ENCODE peak calls at places on chromosome 6, in eight cellular contexts. One of them, this sample, is unnamed.

GRCh38 chr6:169960003-169960344 is 208.6 kb downstream of the ERMARD start:
- DNase-seq in naive thymus-derived CD4-positive, alpha-beta T cell: no peak
- DNase-seq in IMR-90: no peak
- DNase-seq in CD4-positive, alpha-beta memory T cell: no peak
- DNase-seq in upper lobe of right lung: no peak
- DNase-seq in left lung: no peak
- DNase-seq in transverse colon: no peak
- DNase-seq in psoas muscle: no peak
- DNase-seq in this sample: no peak

GRCh38 chr6:88422831-88423230 is 256.7 kb upstream of the CNR1 start:
- DNase-seq in naive thymus-derived CD4-positive, alpha-beta T cell: no peak
- DNase-seq in IMR-90: no peak
- DNase-seq in CD4-positive, alpha-beta memory T cell: no peak
- DNase-seq in upper lobe of right lung: no peak
- DNase-seq in left lung: no peak
- DNase-seq in transverse colon: no peak
- DNase-seq in psoas muscle: no peak
- DNase-seq in this sample: no peak

GRCh38 chr6:48098923-48099322 is 12.1 kb downstream of the PTCHD4 start:
- DNase-seq in naive thymus-derived CD4-positive, alpha-beta T cell: no peak
- DNase-seq in IMR-90: no peak
- DNase-seq in CD4-positive, alpha-beta memory T cell: no peak
- DNase-seq in upper lobe of right lung: no peak
- DNase-seq in left lung: peak
- DNase-seq in transverse colon: no peak
- DNase-seq in psoas muscle: no peak
- DNase-seq in this sample: no peak

GRCh38 chr6:43226192-43226851 is 3.0 kb downstream of the DNPH1 start:
- DNase-seq in naive thymus-derived CD4-positive, alpha-beta T cell: no peak
- DNase-seq in IMR-90: no peak
- DNase-seq in CD4-positive, alpha-beta memory T cell: no peak
- DNase-seq in upper lobe of right lung: peak
- DNase-seq in left lung: no peak
- DNase-seq in transverse colon: no peak
- DNase-seq in psoas muscle: no peak
- DNase-seq in this sample: no peak

GRCh38 chr6:147738089-147738488 is 229.6 kb downstream of the SAMD5 start:
- DNase-seq in naive thymus-derived CD4-positive, alpha-beta T cell: no peak
- DNase-seq in IMR-90: no peak
- DNase-seq in CD4-positive, alpha-beta memory T cell: no peak
- DNase-seq in upper lobe of right lung: no peak
- DNase-seq in left lung: no peak
- DNase-seq in transverse colon: no peak
- DNase-seq in psoas muscle: no peak
- DNase-seq in this sample: no peak

GRCh38 chr6:5125152-5126006 is 40.2 kb downstream of the PPP1R3G start:
- DNase-seq in naive thymus-derived CD4-positive, alpha-beta T cell: no peak
- DNase-seq in IMR-90: peak
- DNase-seq in CD4-positive, alpha-beta memory T cell: no peak
- DNase-seq in upper lobe of right lung: no peak
- DNase-seq in left lung: no peak
- DNase-seq in transverse colon: no peak
- DNase-seq in psoas muscle: no peak
- DNase-seq in this sample: no peak

GRCh38 chr6:36592221-36592655 is 1.9 kb upstream of the SRSF3 start:
- DNase-seq in naive thymus-derived CD4-positive, alpha-beta T cell: no peak
- DNase-seq in IMR-90: no peak
- DNase-seq in CD4-positive, alpha-beta memory T cell: peak
- DNase-seq in upper lobe of right lung: no peak
- DNase-seq in left lung: no peak
- DNase-seq in transverse colon: peak
- DNase-seq in psoas muscle: no peak
- DNase-seq in this sample: no peak

GRCh38 chr6:107699191-107700015 is 124.7 kb downstream of the SCML4 start:
- DNase-seq in naive thymus-derived CD4-positive, alpha-beta T cell: no peak
- DNase-seq in IMR-90: no peak
- DNase-seq in CD4-positive, alpha-beta memory T cell: no peak
- DNase-seq in upper lobe of right lung: no peak
- DNase-seq in left lung: no peak
- DNase-seq in transverse colon: no peak
- DNase-seq in psoas muscle: no peak
- DNase-seq in this sample: no peak

GRCh38 chr6:29653452-29654038 is 3.3 kb upstream of the MOG start:
- DNase-seq in naive thymus-derived CD4-positive, alpha-beta T cell: peak
- DNase-seq in IMR-90: peak
- DNase-seq in CD4-positive, alpha-beta memory T cell: peak
- DNase-seq in upper lobe of right lung: no peak
- DNase-seq in left lung: no peak
- DNase-seq in transverse colon: peak
- DNase-seq in psoas muscle: no peak
- DNase-seq in this sample: no peak

GRCh38 chr6:166364480-166364879 is 18.3 kb downstream of the MPC1 start:
- DNase-seq in naive thymus-derived CD4-positive, alpha-beta T cell: no peak
- DNase-seq in IMR-90: no peak
- DNase-seq in CD4-positive, alpha-beta memory T cell: no peak
- DNase-seq in upper lobe of right lung: no peak
- DNase-seq in left lung: no peak
- DNase-seq in transverse colon: no peak
- DNase-seq in psoas muscle: no peak
- DNase-seq in this sample: no peak

GRCh38 chr6:63635563-63636515 is at the start of gene PHF3:
- DNase-seq in naive thymus-derived CD4-positive, alpha-beta T cell: peak
- DNase-seq in IMR-90: peak
- DNase-seq in CD4-positive, alpha-beta memory T cell: peak
- DNase-seq in upper lobe of right lung: peak
- DNase-seq in left lung: peak
- DNase-seq in transverse colon: peak
- DNase-seq in psoas muscle: peak
- DNase-seq in this sample: peak

GRCh38 chr6:137402143-137402542 is 92.1 kb downstream of the OLIG3 start:
- DNase-seq in naive thymus-derived CD4-positive, alpha-beta T cell: no peak
- DNase-seq in IMR-90: no peak
- DNase-seq in CD4-positive, alpha-beta memory T cell: no peak
- DNase-seq in upper lobe of right lung: no peak
- DNase-seq in left lung: no peak
- DNase-seq in transverse colon: no peak
- DNase-seq in psoas muscle: no peak
- DNase-seq in this sample: no peak

GRCh38 chr6:154532426-154532825 is 21.9 kb upstream of the CNKSR3 start:
- DNase-seq in naive thymus-derived CD4-positive, alpha-beta T cell: no peak
- DNase-seq in IMR-90: no peak
- DNase-seq in CD4-positive, alpha-beta memory T cell: no peak
- DNase-seq in upper lobe of right lung: no peak
- DNase-seq in left lung: no peak
- DNase-seq in transverse colon: no peak
- DNase-seq in psoas muscle: no peak
- DNase-seq in this sample: no peak

GRCh38 chr6:49550413-49551125 is at the start of gene C6orf141:
- DNase-seq in naive thymus-derived CD4-positive, alpha-beta T cell: no peak
- DNase-seq in IMR-90: no peak
- DNase-seq in CD4-positive, alpha-beta memory T cell: no peak
- DNase-seq in upper lobe of right lung: peak
- DNase-seq in left lung: peak
- DNase-seq in transverse colon: peak
- DNase-seq in psoas muscle: no peak
- DNase-seq in this sample: peak

GRCh38 chr6:159719287-159719686 is 8.0 kb upstream of the WTAP start:
- DNase-seq in naive thymus-derived CD4-positive, alpha-beta T cell: no peak
- DNase-seq in IMR-90: peak
- DNase-seq in CD4-positive, alpha-beta memory T cell: no peak
- DNase-seq in upper lobe of right lung: no peak
- DNase-seq in left lung: no peak
- DNase-seq in transverse colon: no peak
- DNase-seq in psoas muscle: no peak
- DNase-seq in this sample: no peak

GRCh38 chr6:158514991-158515390 is 44.9 kb upstream of the TMEM181 start:
- DNase-seq in naive thymus-derived CD4-positive, alpha-beta T cell: no peak
- DNase-seq in IMR-90: no peak
- DNase-seq in CD4-positive, alpha-beta memory T cell: no peak
- DNase-seq in upper lobe of right lung: no peak
- DNase-seq in left lung: no peak
- DNase-seq in transverse colon: no peak
- DNase-seq in psoas muscle: no peak
- DNase-seq in this sample: no peak

GRCh38 chr6:169452869-169453186 is 199.2 kb upstream of the THBS2 start:
- DNase-seq in naive thymus-derived CD4-positive, alpha-beta T cell: no peak
- DNase-seq in IMR-90: peak
- DNase-seq in CD4-positive, alpha-beta memory T cell: no peak
- DNase-seq in upper lobe of right lung: no peak
- DNase-seq in left lung: no peak
- DNase-seq in transverse colon: no peak
- DNase-seq in psoas muscle: no peak
- DNase-seq in this sample: no peak

DNA sequence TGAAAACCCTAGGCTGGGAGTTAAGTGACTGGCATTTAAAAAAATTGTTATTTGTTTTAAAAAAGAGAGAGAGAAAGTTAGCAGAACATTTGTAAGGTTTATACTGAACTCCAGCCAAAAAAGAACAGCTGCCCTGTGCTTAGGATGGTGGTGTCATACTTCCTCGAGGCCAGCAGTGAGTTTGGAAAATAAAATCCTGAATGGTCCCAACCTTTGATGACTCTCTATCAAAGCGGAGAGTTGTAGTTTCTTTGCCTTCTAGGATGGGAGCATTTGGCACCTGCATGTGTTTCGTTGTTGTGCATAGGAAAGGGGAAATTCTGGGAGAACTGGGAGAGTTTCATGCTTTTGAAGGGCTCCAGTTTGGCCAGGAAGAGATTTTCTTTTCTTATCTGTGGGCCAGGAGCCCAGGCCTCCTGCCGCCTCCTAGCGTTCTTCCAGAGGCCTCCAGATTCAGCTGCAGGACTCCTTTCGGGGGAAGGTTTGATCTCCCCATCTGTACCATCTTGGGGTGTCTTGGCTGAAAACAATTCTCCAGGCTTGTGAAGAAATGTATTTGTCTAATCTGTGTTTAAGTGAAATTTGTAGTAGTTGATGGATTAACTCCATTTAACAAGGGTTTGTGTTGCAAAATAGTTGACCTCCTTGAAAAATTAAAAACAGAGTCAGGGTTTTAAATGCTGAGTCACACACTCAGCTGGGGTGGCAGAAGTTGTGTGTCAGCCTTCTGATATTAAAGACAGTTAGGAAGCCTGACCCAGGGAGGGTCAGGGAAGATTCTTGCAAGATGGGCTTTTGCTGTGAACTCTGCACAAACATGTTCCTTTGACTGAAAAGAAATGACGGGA is 63.4 kb downstream of the TXNDC5 start:
- DNase-seq in naive thymus-derived CD4-positive, alpha-beta T cell: no peak
- DNase-seq in IMR-90: peak
- DNase-seq in CD4-positive, alpha-beta memory T cell: no peak
- DNase-seq in upper lobe of right lung: no peak
- DNase-seq in left lung: no peak
- DNase-seq in transverse colon: no peak
- DNase-seq in psoas muscle: no peak
- DNase-seq in this sample: no peak
- H3K4me3 ChIP-seq in naive thymus-derived CD4-positive, alpha-beta T cell: no peak
- H3K4me3 ChIP-seq in IMR-90: no peak
- H3K4me3 ChIP-seq in CD4-positive, alpha-beta memory T cell: no peak
- H3K4me3 ChIP-seq in upper lobe of right lung: no peak
- H3K4me3 ChIP-seq in left lung: no peak
- H3K4me3 ChIP-seq in transverse colon: no peak
- H3K4me3 ChIP-seq in psoas muscle: no peak
- H3K4me3 ChIP-seq in this sample: no peak

GRCh38 chr6:138569970-138570715 is 70.8 kb upstream of the NHSL1 start:
- DNase-seq in naive thymus-derived CD4-positive, alpha-beta T cell: no peak
- DNase-seq in IMR-90: peak
- DNase-seq in CD4-positive, alpha-beta memory T cell: no peak
- DNase-seq in upper lobe of right lung: no peak
- DNase-seq in left lung: no peak
- DNase-seq in transverse colon: no peak
- DNase-seq in psoas muscle: no peak
- DNase-seq in this sample: no peak
- H3K4me3 ChIP-seq in naive thymus-derived CD4-positive, alpha-beta T cell: no peak
- H3K4me3 ChIP-seq in IMR-90: peak
- H3K4me3 ChIP-seq in CD4-positive, alpha-beta memory T cell: no peak
- H3K4me3 ChIP-seq in upper lobe of right lung: peak
- H3K4me3 ChIP-seq in left lung: peak
- H3K4me3 ChIP-seq in transverse colon: no peak
- H3K4me3 ChIP-seq in psoas muscle: peak
- H3K4me3 ChIP-seq in this sample: no peak

GRCh38 chr6:44388876-44389275 is 1.4 kb downstream of the CDC5L start:
- DNase-seq in naive thymus-derived CD4-positive, alpha-beta T cell: no peak
- DNase-seq in IMR-90: no peak
- DNase-seq in CD4-positive, alpha-beta memory T cell: no peak
- DNase-seq in upper lobe of right lung: no peak
- DNase-seq in left lung: no peak
- DNase-seq in transverse colon: no peak
- DNase-seq in psoas muscle: no peak
- DNase-seq in this sample: no peak
- H3K4me3 ChIP-seq in naive thymus-derived CD4-positive, alpha-beta T cell: peak
- H3K4me3 ChIP-seq in IMR-90: no peak
- H3K4me3 ChIP-seq in CD4-positive, alpha-beta memory T cell: peak
- H3K4me3 ChIP-seq in upper lobe of right lung: peak
- H3K4me3 ChIP-seq in left lung: no peak
- H3K4me3 ChIP-seq in transverse colon: peak
- H3K4me3 ChIP-seq in psoas muscle: peak
- H3K4me3 ChIP-seq in this sample: no peak

GRCh38 chr6:54059683-54060082 is 51.6 kb upstream of the MLIP start:
- DNase-seq in naive thymus-derived CD4-positive, alpha-beta T cell: no peak
- DNase-seq in IMR-90: no peak
- DNase-seq in CD4-positive, alpha-beta memory T cell: no peak
- DNase-seq in upper lobe of right lung: no peak
- DNase-seq in left lung: no peak
- DNase-seq in transverse colon: no peak
- DNase-seq in psoas muscle: no peak
- DNase-seq in this sample: no peak

GRCh38 chr6:54060286-54060685 is 51.0 kb upstream of the MLIP start:
- DNase-seq in naive thymus-derived CD4-positive, alpha-beta T cell: no peak
- DNase-seq in IMR-90: peak
- DNase-seq in CD4-positive, alpha-beta memory T cell: no peak
- DNase-seq in upper lobe of right lung: no peak
- DNase-seq in left lung: no peak
- DNase-seq in transverse colon: no peak
- DNase-seq in psoas muscle: no peak
- DNase-seq in this sample: no peak

GRCh38 chr6:54068694-54069093 is 42.5 kb upstream of the MLIP start:
- DNase-seq in naive thymus-derived CD4-positive, alpha-beta T cell: no peak
- DNase-seq in IMR-90: no peak
- DNase-seq in CD4-positive, alpha-beta memory T cell: no peak
- DNase-seq in upper lobe of right lung: no peak
- DNase-seq in left lung: no peak
- DNase-seq in transverse colon: no peak
- DNase-seq in psoas muscle: no peak
- DNase-seq in this sample: no peak

GRCh38 chr6:54058236-54058635 is 53.0 kb upstream of the MLIP start:
- DNase-seq in naive thymus-derived CD4-positive, alpha-beta T cell: no peak
- DNase-seq in IMR-90: no peak
- DNase-seq in CD4-positive, alpha-beta memory T cell: no peak
- DNase-seq in upper lobe of right lung: no peak
- DNase-seq in left lung: no peak
- DNase-seq in transverse colon: no peak
- DNase-seq in psoas muscle: no peak
- DNase-seq in this sample: no peak

DNA sequence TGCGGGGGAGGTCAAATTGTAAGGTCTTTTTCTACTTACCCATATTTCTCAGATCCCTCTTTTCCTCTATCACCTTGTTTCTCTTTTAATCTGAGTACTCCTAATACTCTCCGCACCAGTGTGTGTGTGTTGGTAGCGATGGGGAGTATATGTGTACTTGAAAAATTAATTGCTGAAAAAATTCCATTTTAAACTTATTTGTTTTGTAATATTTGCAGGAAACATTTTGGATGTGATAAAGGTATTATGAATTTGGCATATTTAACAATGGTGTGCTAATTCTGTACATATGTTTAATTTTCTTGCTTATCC is 48.1 kb upstream of the MLIP start:
- DNase-seq in naive thymus-derived CD4-positive, alpha-beta T cell: no peak
- DNase-seq in IMR-90: no peak
- DNase-seq in CD4-positive, alpha-beta memory T cell: no peak
- DNase-seq in upper lobe of right lung: no peak
- DNase-seq in left lung: no peak
- DNase-seq in transverse colon: no peak
- DNase-seq in psoas muscle: no peak
- DNase-seq in this sample: no peak
- H3K4me3 ChIP-seq in naive thymus-derived CD4-positive, alpha-beta T cell: no peak
- H3K4me3 ChIP-seq in IMR-90: no peak
- H3K4me3 ChIP-seq in CD4-positive, alpha-beta memory T cell: no peak
- H3K4me3 ChIP-seq in upper lobe of right lung: no peak
- H3K4me3 ChIP-seq in left lung: no peak
- H3K4me3 ChIP-seq in transverse colon: no peak
- H3K4me3 ChIP-seq in psoas muscle: peak
- H3K4me3 ChIP-seq in this sample: no peak

This sample was measured in mucosa of descending colon.